ENCODE peak calls at places on chromosome 1, in ten cellular contexts. One of them, this sample, is unnamed.

GRCh38 chr1:168441745-168442144 is 102.1 kb downstream of the XCL2 start:
- DNase-seq in cardiac muscle cell: no peak
- DNase-seq in NT2/D1: no peak
- DNase-seq in CD8-positive, alpha-beta memory T cell: no peak
- DNase-seq in OCI-LY7: no peak
- DNase-seq in A549: no peak
- DNase-seq in esophagus squamous epithelium: no peak
- DNase-seq in MM.1S: no peak
- DNase-seq in tibial artery: no peak
- DNase-seq in pancreas: no peak
- DNase-seq in this sample: no peak

GRCh38 chr1:43147625-43148319 is 24.3 kb downstream of the EBNA1BP2 start:
- DNase-seq in cardiac muscle cell: peak; percentile 96
- DNase-seq in NT2/D1: peak; percentile 96
- DNase-seq in CD8-positive, alpha-beta memory T cell: no peak
- DNase-seq in OCI-LY7: no peak
- DNase-seq in A549: peak; percentile 64
- DNase-seq in esophagus squamous epithelium: no peak
- DNase-seq in MM.1S: peak; percentile 16
- DNase-seq in tibial artery: no peak
- DNase-seq in pancreas: peak; percentile 85
- DNase-seq in this sample: peak; percentile 78

GRCh38 chr1:37739222-37739621 is 25.7 kb downstream of the EPHA10 start:
- DNase-seq in cardiac muscle cell: no peak
- DNase-seq in NT2/D1: no peak
- DNase-seq in CD8-positive, alpha-beta memory T cell: no peak
- DNase-seq in OCI-LY7: no peak
- DNase-seq in A549: peak; percentile 11
- DNase-seq in esophagus squamous epithelium: no peak
- DNase-seq in MM.1S: peak; percentile 93
- DNase-seq in tibial artery: peak; percentile 4
- DNase-seq in pancreas: peak; percentile 72
- DNase-seq in this sample: no peak

GRCh38 chr1:182069028-182069466 is 7.5 kb upstream of the ZNF648 start:
- DNase-seq in cardiac muscle cell: peak; percentile 82
- DNase-seq in NT2/D1: peak; percentile 81
- DNase-seq in CD8-positive, alpha-beta memory T cell: no peak
- DNase-seq in OCI-LY7: peak; percentile 13
- DNase-seq in A549: peak; percentile 60
- DNase-seq in esophagus squamous epithelium: no peak
- DNase-seq in MM.1S: peak; percentile 23
- DNase-seq in tibial artery: no peak
- DNase-seq in pancreas: peak; percentile 82
- DNase-seq in this sample: peak; percentile 61

GRCh38 chr1:156160000-156160743 is 6.8 kb downstream of the SEMA4A start:
- DNase-seq in cardiac muscle cell: no peak
- DNase-seq in NT2/D1: no peak
- DNase-seq in CD8-positive, alpha-beta memory T cell: no peak
- DNase-seq in OCI-LY7: no peak
- DNase-seq in A549: no peak
- DNase-seq in esophagus squamous epithelium: no peak
- DNase-seq in MM.1S: no peak
- DNase-seq in tibial artery: no peak
- DNase-seq in pancreas: no peak
- DNase-seq in this sample: no peak

GRCh38 chr1:8266436-8267165 is 51.3 kb upstream of the SLC45A1 start:
- DNase-seq in cardiac muscle cell: no peak
- DNase-seq in NT2/D1: peak; percentile 40
- DNase-seq in CD8-positive, alpha-beta memory T cell: no peak
- DNase-seq in OCI-LY7: no peak
- DNase-seq in A549: no peak
- DNase-seq in esophagus squamous epithelium: no peak
- DNase-seq in MM.1S: no peak
- DNase-seq in tibial artery: no peak
- DNase-seq in pancreas: no peak
- DNase-seq in this sample: no peak

GRCh38 chr1:162984699-162985098 is 84.5 kb upstream of the RGS4 start:
- DNase-seq in cardiac muscle cell: no peak
- DNase-seq in NT2/D1: no peak
- DNase-seq in CD8-positive, alpha-beta memory T cell: no peak
- DNase-seq in OCI-LY7: no peak
- DNase-seq in A549: no peak
- DNase-seq in esophagus squamous epithelium: no peak
- DNase-seq in MM.1S: no peak
- DNase-seq in tibial artery: no peak
- DNase-seq in pancreas: no peak
- DNase-seq in this sample: no peak

GRCh38 chr1:58714594-58714993 is 14.7 kb upstream of the MYSM1 start:
- DNase-seq in cardiac muscle cell: no peak
- DNase-seq in NT2/D1: no peak
- DNase-seq in CD8-positive, alpha-beta memory T cell: no peak
- DNase-seq in OCI-LY7: no peak
- DNase-seq in A549: no peak
- DNase-seq in esophagus squamous epithelium: no peak
- DNase-seq in MM.1S: no peak
- DNase-seq in tibial artery: no peak
- DNase-seq in pancreas: no peak
- DNase-seq in this sample: no peak

GRCh38 chr1:15803380-15803779 is 4.1 kb downstream of the UQCRHL start:
- DNase-seq in cardiac muscle cell: peak; percentile 61
- DNase-seq in NT2/D1: no peak
- DNase-seq in CD8-positive, alpha-beta memory T cell: no peak
- DNase-seq in OCI-LY7: peak; percentile 63
- DNase-seq in A549: peak; percentile 43
- DNase-seq in esophagus squamous epithelium: no peak
- DNase-seq in MM.1S: peak; percentile 18
- DNase-seq in tibial artery: no peak
- DNase-seq in pancreas: peak; percentile 40
- DNase-seq in this sample: no peak

GRCh38 chr1:174393885-174394284 is 53.9 kb upstream of the GPR52 start:
- DNase-seq in cardiac muscle cell: no peak
- DNase-seq in NT2/D1: no peak
- DNase-seq in CD8-positive, alpha-beta memory T cell: no peak
- DNase-seq in OCI-LY7: no peak
- DNase-seq in A549: no peak
- DNase-seq in esophagus squamous epithelium: no peak
- DNase-seq in MM.1S: no peak
- DNase-seq in tibial artery: no peak
- DNase-seq in pancreas: no peak
- DNase-seq in this sample: no peak

GRCh38 chr1:186297439-186297838 is 77.6 kb downstream of the TPR start:
- DNase-seq in cardiac muscle cell: no peak
- DNase-seq in NT2/D1: no peak
- DNase-seq in CD8-positive, alpha-beta memory T cell: no peak
- DNase-seq in OCI-LY7: no peak
- DNase-seq in A549: no peak
- DNase-seq in esophagus squamous epithelium: no peak
- DNase-seq in MM.1S: no peak
- DNase-seq in tibial artery: no peak
- DNase-seq in pancreas: no peak
- DNase-seq in this sample: no peak

GRCh38 chr1:171212607-171213347 is 27.7 kb downstream of the FMO2 start:
- DNase-seq in cardiac muscle cell: no peak
- DNase-seq in NT2/D1: no peak
- DNase-seq in CD8-positive, alpha-beta memory T cell: no peak
- DNase-seq in OCI-LY7: peak; percentile 20
- DNase-seq in A549: no peak
- DNase-seq in esophagus squamous epithelium: no peak
- DNase-seq in MM.1S: no peak
- DNase-seq in tibial artery: no peak
- DNase-seq in pancreas: no peak
- DNase-seq in this sample: no peak

GRCh38 chr1:103108525-103109150 is 316 bp upstream of the COL11A1 start:
- DNase-seq in cardiac muscle cell: peak; percentile 92
- DNase-seq in NT2/D1: peak; percentile 74
- DNase-seq in CD8-positive, alpha-beta memory T cell: no peak
- DNase-seq in OCI-LY7: no peak
- DNase-seq in A549: peak; percentile 4
- DNase-seq in esophagus squamous epithelium: no peak
- DNase-seq in MM.1S: no peak
- DNase-seq in tibial artery: no peak
- DNase-seq in pancreas: peak; percentile 13
- DNase-seq in this sample: no peak

GRCh38 chr1:9338354-9339250 is 45.9 kb downstream of the SPSB1 start:
- DNase-seq in cardiac muscle cell: no peak
- DNase-seq in NT2/D1: no peak
- DNase-seq in CD8-positive, alpha-beta memory T cell: no peak
- DNase-seq in OCI-LY7: no peak
- DNase-seq in A549: no peak
- DNase-seq in esophagus squamous epithelium: no peak
- DNase-seq in MM.1S: no peak
- DNase-seq in tibial artery: no peak
- DNase-seq in pancreas: no peak
- DNase-seq in this sample: no peak

GRCh38 chr1:31412732-31413404 is at the start of gene SERINC2:
- DNase-seq in cardiac muscle cell: peak; percentile 49
- DNase-seq in NT2/D1: peak; percentile 23
- DNase-seq in CD8-positive, alpha-beta memory T cell: no peak
- DNase-seq in OCI-LY7: no peak
- DNase-seq in A549: no peak
- DNase-seq in esophagus squamous epithelium: no peak
- DNase-seq in MM.1S: peak; percentile 59
- DNase-seq in tibial artery: no peak
- DNase-seq in pancreas: peak; percentile 65
- DNase-seq in this sample: no peak
- H3K4me3 ChIP-seq in cardiac muscle cell: peak within 1 kb of the TSS; percentile 94
- H3K4me3 ChIP-seq in NT2/D1: peak within 1 kb of the TSS; percentile 83
- H3K4me3 ChIP-seq in CD8-positive, alpha-beta memory T cell: peak within 1 kb of the TSS; percentile 41
- H3K4me3 ChIP-seq in OCI-LY7: peak within 1 kb of the TSS; percentile 66
- H3K4me3 ChIP-seq in A549: peak within 1 kb of the TSS; percentile 62
- H3K4me3 ChIP-seq in esophagus squamous epithelium: peak within 1 kb of the TSS; percentile 90
- H3K4me3 ChIP-seq in MM.1S: peak within 1 kb of the TSS; percentile 79
- H3K4me3 ChIP-seq in tibial artery: peak within 1 kb of the TSS; percentile 55
- H3K4me3 ChIP-seq in pancreas: peak within 1 kb of the TSS; percentile 90
- H3K4me3 ChIP-seq in this sample: peak within 1 kb of the TSS; percentile 57

DNA sequence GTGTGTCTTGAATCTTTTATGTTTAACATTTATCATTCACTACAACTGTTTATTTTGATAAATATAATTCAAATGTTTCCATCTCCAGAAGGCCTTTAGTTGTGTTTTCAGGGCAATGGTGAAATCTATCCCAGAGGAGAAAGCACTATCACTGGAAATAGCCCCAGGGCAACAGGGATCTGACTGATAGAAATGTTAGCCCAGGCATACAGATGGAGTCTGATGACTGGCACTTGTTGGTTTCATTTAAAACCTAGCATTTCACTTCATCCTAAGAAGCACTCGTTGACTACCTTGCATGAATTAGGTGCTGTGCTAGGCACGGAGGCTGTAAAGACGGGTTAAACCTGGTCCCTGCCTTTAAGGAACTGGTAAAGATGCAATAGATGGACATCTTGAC is 103.1 kb downstream of the C1orf21 start:
- DNase-seq in cardiac muscle cell: no peak
- DNase-seq in NT2/D1: no peak
- DNase-seq in CD8-positive, alpha-beta memory T cell: no peak
- DNase-seq in OCI-LY7: no peak
- DNase-seq in A549: no peak
- DNase-seq in esophagus squamous epithelium: no peak
- DNase-seq in MM.1S: no peak
- DNase-seq in tibial artery: no peak
- DNase-seq in pancreas: no peak
- DNase-seq in this sample: no peak
- H3K4me1 ChIP-seq in cardiac muscle cell: peaks cover 19% of the 10 kb centered on the region
- H3K4me1 ChIP-seq in NT2/D1: peaks cover 3% of the 10 kb centered on the region
- H3K4me1 ChIP-seq in CD8-positive, alpha-beta memory T cell: peaks cover 9% of the 10 kb centered on the region
- H3K4me1 ChIP-seq in OCI-LY7: no peaks in the 10 kb centered on the region
- H3K4me1 ChIP-seq in A549: peaks cover 49% of the 10 kb centered on the region
- H3K4me1 ChIP-seq in esophagus squamous epithelium: peaks cover 45% of the 10 kb centered on the region
- H3K4me1 ChIP-seq in MM.1S: peaks cover 55% of the 10 kb centered on the region
- H3K4me1 ChIP-seq in tibial artery: no peaks in the 10 kb centered on the region
- H3K4me1 ChIP-seq in pancreas: peaks cover 37% of the 10 kb centered on the region
- H3K4me1 ChIP-seq in this sample: peaks cover 10% of the 10 kb centered on the region

GRCh38 chr1:92484171-92484471 is 2.6 kb downstream of the GFI1 start:
- DNase-seq in cardiac muscle cell: no peak
- DNase-seq in NT2/D1: no peak
- DNase-seq in CD8-positive, alpha-beta memory T cell: no peak
- DNase-seq in OCI-LY7: no peak
- DNase-seq in A549: no peak
- DNase-seq in esophagus squamous epithelium: no peak
- DNase-seq in MM.1S: no peak
- DNase-seq in tibial artery: no peak
- DNase-seq in pancreas: no peak
- DNase-seq in this sample: no peak
- H3K4me3 ChIP-seq in cardiac muscle cell: peak overlapping the region; percentile 23
- H3K4me3 ChIP-seq in NT2/D1: peak overlapping the region; percentile 46
- H3K4me3 ChIP-seq in CD8-positive, alpha-beta memory T cell: peak overlapping the region; percentile 94
- H3K4me3 ChIP-seq in OCI-LY7: peak overlapping the region; percentile 65
- H3K4me3 ChIP-seq in A549: peak overlapping the region; percentile 66
- H3K4me3 ChIP-seq in esophagus squamous epithelium: peak overlapping the region; percentile 57
- H3K4me3 ChIP-seq in MM.1S: peak overlapping the region; percentile 92
- H3K4me3 ChIP-seq in tibial artery: peak overlapping the region; percentile 38
- H3K4me3 ChIP-seq in pancreas: peak overlapping the region; percentile 45
- H3K4me3 ChIP-seq in this sample: no peak overlapping the region

GRCh38 chr1:208536176-208536575 is 292.0 kb upstream of the PLXNA2 start:
- DNase-seq in cardiac muscle cell: no peak
- DNase-seq in NT2/D1: no peak
- DNase-seq in CD8-positive, alpha-beta memory T cell: no peak
- DNase-seq in OCI-LY7: no peak
- DNase-seq in A549: no peak
- DNase-seq in esophagus squamous epithelium: no peak
- DNase-seq in MM.1S: no peak
- DNase-seq in tibial artery: no peak
- DNase-seq in pancreas: no peak
- DNase-seq in this sample: peak; percentile 16

GRCh38 chr1:208540724-208541123 is 296.5 kb upstream of the PLXNA2 start:
- DNase-seq in cardiac muscle cell: no peak
- DNase-seq in NT2/D1: no peak
- DNase-seq in CD8-positive, alpha-beta memory T cell: no peak
- DNase-seq in OCI-LY7: no peak
- DNase-seq in A549: no peak
- DNase-seq in esophagus squamous epithelium: no peak
- DNase-seq in MM.1S: no peak
- DNase-seq in tibial artery: no peak
- DNase-seq in pancreas: no peak
- DNase-seq in this sample: peak; percentile 16

GRCh38 chr1:208541225-208541855 is 297.2 kb upstream of the PLXNA2 start:
- DNase-seq in cardiac muscle cell: no peak
- DNase-seq in NT2/D1: no peak
- DNase-seq in CD8-positive, alpha-beta memory T cell: no peak
- DNase-seq in OCI-LY7: no peak
- DNase-seq in A549: no peak
- DNase-seq in esophagus squamous epithelium: no peak
- DNase-seq in MM.1S: no peak
- DNase-seq in tibial artery: no peak
- DNase-seq in pancreas: no peak
- DNase-seq in this sample: peak; percentile 18

GRCh38 chr1:208538078-208538477 is 293.9 kb upstream of the PLXNA2 start:
- DNase-seq in cardiac muscle cell: no peak
- DNase-seq in NT2/D1: no peak
- DNase-seq in CD8-positive, alpha-beta memory T cell: no peak
- DNase-seq in OCI-LY7: no peak
- DNase-seq in A549: no peak
- DNase-seq in esophagus squamous epithelium: no peak
- DNase-seq in MM.1S: no peak
- DNase-seq in tibial artery: no peak
- DNase-seq in pancreas: no peak
- DNase-seq in this sample: peak; percentile 10

DNA sequence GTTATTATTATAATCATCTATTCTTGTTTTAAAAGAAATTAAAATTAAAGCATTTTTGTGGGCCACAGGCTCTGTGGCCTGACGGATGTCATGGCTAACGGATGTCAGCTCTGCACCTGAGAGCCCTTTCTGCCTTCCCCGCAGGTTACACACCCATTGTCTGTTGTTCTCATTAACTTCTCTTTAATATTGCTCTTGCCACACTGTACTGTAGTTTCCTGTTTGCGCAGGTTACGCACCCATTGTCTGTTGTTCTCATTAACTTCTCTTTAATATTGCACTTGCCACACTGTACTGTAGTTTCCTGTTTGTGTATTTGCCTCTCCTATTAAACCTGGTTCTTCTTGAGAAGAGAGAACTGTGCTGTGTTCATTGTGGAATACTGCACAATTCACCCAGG is 294.4 kb upstream of the PLXNA2 start:
- DNase-seq in cardiac muscle cell: no peak
- DNase-seq in NT2/D1: no peak
- DNase-seq in CD8-positive, alpha-beta memory T cell: no peak
- DNase-seq in OCI-LY7: no peak
- DNase-seq in A549: no peak
- DNase-seq in esophagus squamous epithelium: no peak
- DNase-seq in MM.1S: no peak
- DNase-seq in tibial artery: no peak
- DNase-seq in pancreas: no peak
- DNase-seq in this sample: peak; percentile 23
- H3K4me1 ChIP-seq in cardiac muscle cell: peaks cover 18% of the 10 kb centered on the region
- H3K4me1 ChIP-seq in NT2/D1: no peaks in the 10 kb centered on the region
- H3K4me1 ChIP-seq in CD8-positive, alpha-beta memory T cell: no peaks in the 10 kb centered on the region
- H3K4me1 ChIP-seq in OCI-LY7: no peaks in the 10 kb centered on the region
- H3K4me1 ChIP-seq in A549: no peaks in the 10 kb centered on the region
- H3K4me1 ChIP-seq in esophagus squamous epithelium: no peaks in the 10 kb centered on the region
- H3K4me1 ChIP-seq in MM.1S: no peaks in the 10 kb centered on the region
- H3K4me1 ChIP-seq in tibial artery: no peaks in the 10 kb centered on the region
- H3K4me1 ChIP-seq in pancreas: no peaks in the 10 kb centered on the region
- H3K4me1 ChIP-seq in this sample: no peaks in the 10 kb centered on the region